ENCODE peak calls at places on chromosomes 7 and 10, in ten cellular contexts. A is GM23338, R is GM23248, B is A549, D is PC-3, J is neuronal stem cell, H is OCI-LY7, T is neural progenitor cell, X is SK-N-SH, W is H1. L is an unnamed sample.

GRCh38 chr10:31927597-31928530 is 767 bp downstream of the ARHGAP12 start:
- DNase-seq in A (peak; percentile 79), R (peak; percentile 76), B (peak; percentile 47), D (peak; percentile 45), J (peak; percentile 47), H (peak; percentile 73), T (peak; percentile 85), X (peak; percentile 84), W (no peak), L (peak; percentile 43)

GRCh38 chr7:21782996-21783395 is 162.7 kb downstream of the CDCA7L start:
- DNase-seq in A (no peak), R (no peak), B (no peak), D (no peak), J (no peak), H (no peak), T (no peak), X (no peak), W (no peak), L (no peak)

GRCh38 chr7:28919510-28919909 is 38.6 kb downstream of the TRIL start:
- DNase-seq in A (no peak), R (peak; percentile 54), B (no peak), D (no peak), J (no peak), H (no peak), T (no peak), X (no peak), W (no peak), L (peak; percentile 30)

GRCh38 chr7:28407643-28408042 is 4.7 kb upstream of the CREB5 start:
- DNase-seq in A (no peak), R (peak; percentile 87), B (peak; percentile 34), D (peak; percentile 14), J (no peak), H (no peak), T (no peak), X (peak; percentile 19), W (no peak), L (peak; percentile 44)

GRCh38 chr7:2978403-2978802 is 65.3 kb downstream of the CARD11 start:
- DNase-seq in A (peak; percentile 76), R (no peak), B (no peak), D (peak; percentile 18), J (no peak), H (peak; percentile 94), T (no peak), X (no peak), W (peak; percentile 9), L (no peak)

GRCh38 chr7:69109131-69109740 is 489.0 kb upstream of the AUTS2 start:
- DNase-seq in A (no peak), R (no peak), B (no peak), D (no peak), J (no peak), H (no peak), T (no peak), X (no peak), W (no peak), L (no peak)

GRCh38 chr10:11825796-11826414 is 2.7 kb downstream of the PROSER2 start:
- DNase-seq in A (no peak), R (no peak), B (no peak), D (peak; percentile 12), J (no peak), H (no peak), T (no peak), X (no peak), W (no peak), L (no peak)

GRCh38 chr7:21719846-21720245 is 177.0 kb downstream of the DNAH11 start:
- DNase-seq in A (no peak), R (no peak), B (no peak), D (no peak), J (no peak), H (no peak), T (no peak), X (no peak), W (no peak), L (no peak)

GRCh38 chr7:77352688-77353406 is 63.3 kb downstream of the GSAP start:
- DNase-seq in A (no peak), R (no peak), B (no peak), D (no peak), J (no peak), H (no peak), T (no peak), X (no peak), W (no peak), L (no peak)

GRCh38 chr7:77349141-77349540 is 67.0 kb downstream of the GSAP start:
- DNase-seq in A (no peak), R (no peak), B (no peak), D (no peak), J (no peak), H (no peak), T (no peak), X (no peak), W (no peak), L (peak; percentile 33)

GRCh38 chr7:77353911-77354310 is 62.2 kb downstream of the GSAP start:
- DNase-seq in A (no peak), R (no peak), B (no peak), D (no peak), J (no peak), H (no peak), T (no peak), X (no peak), W (no peak), L (no peak)

GRCh38 chr7:77353407-77353721 is 62.8 kb downstream of the GSAP start:
- DNase-seq in A (no peak), R (no peak), B (no peak), D (no peak), J (no peak), H (no peak), T (no peak), X (no peak), W (no peak), L (peak; percentile 18)

DNA sequence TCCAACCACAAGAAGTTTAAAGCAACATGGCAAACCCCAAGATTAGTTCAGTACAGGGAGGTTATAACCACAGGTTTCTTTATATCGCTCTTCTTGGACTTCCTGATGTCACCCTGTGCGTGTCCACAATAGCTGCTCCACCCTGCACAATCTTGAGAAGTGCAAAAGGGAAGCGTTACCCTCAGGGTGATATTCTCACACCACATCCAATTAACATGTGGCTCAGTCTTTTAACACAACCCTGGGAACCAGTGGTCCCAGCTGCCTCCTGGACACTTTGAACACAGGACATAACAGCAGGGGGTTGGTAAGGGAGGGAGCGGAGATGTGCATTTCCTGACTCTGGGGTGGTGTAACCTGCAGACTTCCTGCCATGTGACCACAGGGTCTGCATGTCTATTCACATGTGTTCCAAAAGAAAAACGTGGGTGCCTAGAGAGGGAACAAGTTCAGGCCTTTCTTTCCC is 64.6 kb downstream of the GSAP start:
- DNase-seq in A (peak; percentile 32), R (no peak), B (no peak), D (no peak), J (no peak), H (peak; percentile 59), T (no peak), X (no peak), W (no peak), L (no peak)
- H3K27ac ChIP-seq in A (no peak overlapping the region), R (no peak overlapping the region), B (no peak overlapping the region), D (no peak overlapping the region), J (no peak overlapping the region), H (no peak overlapping the region), T (no peak overlapping the region), X (no peak overlapping the region), W (no peak overlapping the region), L (no peak overlapping the region)

GRCh38 chr7:137474627-137475026 is 131.1 kb upstream of the PTN start:
- DNase-seq in A (no peak), R (no peak), B (no peak), D (no peak), J (no peak), H (no peak), T (no peak), X (no peak), W (no peak), L (no peak)

GRCh38 chr7:137469191-137469811 is 125.8 kb upstream of the PTN start:
- DNase-seq in A (no peak), R (no peak), B (no peak), D (no peak), J (no peak), H (no peak), T (no peak), X (no peak), W (no peak), L (no peak)

GRCh38 chr7:137471128-137471527 is 127.6 kb upstream of the PTN start:
- DNase-seq in A (no peak), R (no peak), B (no peak), D (no peak), J (no peak), H (no peak), T (no peak), X (no peak), W (no peak), L (no peak)

GRCh38 chr7:137469858-137470257 is 126.3 kb upstream of the PTN start:
- DNase-seq in A (no peak), R (no peak), B (no peak), D (no peak), J (no peak), H (no peak), T (no peak), X (no peak), W (no peak), L (no peak)
- H3K4me3 ChIP-seq in A (no peak overlapping the region), R (no peak overlapping the region), B (no peak overlapping the region), D (no peak overlapping the region), J (no peak overlapping the region), H (no peak overlapping the region), T (no peak overlapping the region), X (no peak overlapping the region), W (no peak overlapping the region), L (no peak overlapping the region)

DNA sequence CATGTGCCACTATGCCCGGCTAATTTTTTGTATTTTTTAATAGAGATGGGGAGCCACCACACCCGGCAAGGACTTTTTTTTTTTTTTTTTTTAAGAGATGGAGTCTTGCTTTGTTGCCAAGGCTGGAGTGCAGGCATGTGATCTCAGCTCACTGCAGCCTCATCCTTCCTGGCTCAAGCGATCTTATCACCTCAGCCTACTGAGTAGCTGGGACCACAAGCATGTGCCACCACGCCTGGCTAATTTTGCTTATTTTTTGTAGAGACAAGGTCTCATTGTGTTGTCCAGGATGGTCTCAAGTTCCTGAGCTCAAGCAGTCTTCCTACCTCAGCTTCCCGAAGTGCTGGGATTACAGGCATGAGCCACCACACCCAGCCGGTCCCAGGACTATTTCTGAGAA is 9.3 kb upstream of the MCU start:
- DNase-seq in A (no peak), R (peak; percentile 54), B (no peak), D (no peak), J (no peak), H (no peak), T (no peak), X (no peak), W (no peak), L (no peak)
- H3K4me2 ChIP-seq in A (no peak overlapping the region), R (peak overlapping the region; percentile 7), B (peak overlapping the region; percentile 52), D (no peak overlapping the region), J (no peak overlapping the region), H (no peak overlapping the region), T (no peak overlapping the region), X (no peak overlapping the region), W (no peak overlapping the region), L (no peak overlapping the region)

DNA sequence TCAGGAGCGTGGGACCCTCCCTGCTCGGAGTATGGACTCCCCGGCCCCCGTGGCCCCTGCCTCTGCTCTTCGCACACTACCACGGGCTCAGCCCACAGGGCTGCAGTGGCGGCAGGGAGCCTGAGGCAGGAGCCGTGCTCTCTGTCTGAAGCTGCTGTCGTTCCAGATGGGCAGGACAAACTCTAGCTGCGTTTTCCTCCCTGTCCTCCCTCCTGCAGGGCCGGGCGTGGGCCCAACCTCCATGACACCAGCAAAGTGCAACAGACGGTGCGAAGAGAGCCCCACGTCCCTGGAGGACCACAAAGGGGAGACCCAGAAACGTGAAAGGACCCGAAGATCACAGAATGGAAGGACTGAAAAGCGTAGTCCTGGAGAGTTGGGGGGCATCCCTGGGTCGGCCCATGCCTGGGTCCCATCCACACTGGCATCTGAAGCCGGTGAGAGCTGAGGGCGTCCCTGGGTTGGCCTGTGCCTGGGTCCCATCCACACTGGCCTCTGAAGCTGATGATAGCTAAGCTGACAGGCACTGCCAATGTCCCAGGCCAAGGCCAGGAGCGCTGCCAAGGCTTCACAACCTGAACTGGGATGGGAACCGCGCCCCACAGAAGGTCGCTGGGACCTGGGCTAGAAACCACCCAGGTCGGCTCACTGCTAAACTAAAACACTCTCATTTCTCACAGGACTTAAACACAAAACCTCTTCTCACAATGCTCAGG is 267.0 kb downstream of the MAD1L1 start:
- DNase-seq in A (no peak), R (no peak), B (no peak), D (no peak), J (no peak), H (no peak), T (no peak), X (no peak), W (no peak), L (no peak)
- H3K27ac ChIP-seq in A (no peak overlapping the region), R (no peak overlapping the region), B (no peak overlapping the region), D (no peak overlapping the region), J (no peak overlapping the region), H (no peak overlapping the region), T (no peak overlapping the region), X (no peak overlapping the region), W (no peak overlapping the region), L (no peak overlapping the region)